ENCODE peak calls at places on chromosomes 16 and 17, in eight cellular contexts. P is K562, V is SK-N-SH, D is OCI-LY7, U is HCT116, N is GM23338, E is tibial artery, F is AG04450. A is an unnamed sample.

GRCh38 chr17:18141210-18141803 is 32.8 kb downstream of the MYO15A start:
- DNase-seq in D (peak), P (no peak), V (peak), U (no peak), F (no peak), N (peak), E (no peak), A (no peak)

GRCh38 chr16:52050418-52050817 is 496.5 kb downstream of the TOX3 start:
- DNase-seq in N (no peak), D (no peak), P (no peak), U (no peak), E (no peak), F (no peak), V (no peak), A (no peak)

GRCh38 chr16:29825145-29826044 is 5.1 kb downstream of the MVP start:
- DNase-seq in N (no peak), D (no peak), U (no peak), P (peak), F (peak), E (no peak), V (no peak), A (peak)

GRCh38 chr17:80008383-80008840 is 27.3 kb downstream of the TBC1D16 start:
- DNase-seq in V (peak), P (peak), D (peak), F (no peak), E (peak), N (peak), U (peak), A (peak)

GRCh38 chr16:12801511-12802042 is 2.1 kb downstream of the CPPED1 start:
- DNase-seq in D (peak), N (no peak), F (no peak), V (no peak), U (no peak), E (no peak), P (peak), A (no peak)

GRCh38 chr16:62135903-62136302 is 99.7 kb upstream of the CDH8 start:
- DNase-seq in V (no peak), U (no peak), D (no peak), P (no peak), F (no peak), N (no peak), E (no peak), A (no peak)

GRCh38 chr17:31492880-31493655 is 101.6 kb downstream of the RAB11FIP4 start:
- DNase-seq in E (no peak), P (peak), N (no peak), D (no peak), V (no peak), U (no peak), F (no peak), A (no peak)

GRCh38 chr16:85169333-85170065 is 57.2 kb upstream of the CIBAR2 start:
- DNase-seq in N (no peak), D (no peak), U (no peak), F (no peak), V (peak), E (no peak), P (peak), A (no peak)

GRCh38 chr16:79600636-79601091 is at the start of gene MAF:
- DNase-seq in D (peak), V (peak), P (peak), E (peak), N (peak), F (peak), U (no peak), A (peak)

GRCh38 chr17:15285466-15285865 is 20.3 kb upstream of the PMP22 start:
- DNase-seq in F (no peak), D (no peak), U (no peak), P (no peak), E (no peak), V (no peak), N (no peak), A (no peak)

GRCh38 chr16:54582631-54583250 is 296.2 kb upstream of the IRX3 start:
- DNase-seq in F (no peak), P (no peak), U (no peak), D (no peak), N (no peak), E (no peak), V (no peak), A (no peak)

GRCh38 chr17:81277421-81277820 is 17.7 kb downstream of the SLC38A10 start:
- DNase-seq in N (no peak), P (no peak), F (no peak), E (no peak), D (no peak), U (no peak), V (peak), A (peak)
- H3K4me3 ChIP-seq in N (no peak), P (no peak), F (no peak), E (no peak), D (no peak), U (no peak), V (no peak), A (no peak)

DNA sequence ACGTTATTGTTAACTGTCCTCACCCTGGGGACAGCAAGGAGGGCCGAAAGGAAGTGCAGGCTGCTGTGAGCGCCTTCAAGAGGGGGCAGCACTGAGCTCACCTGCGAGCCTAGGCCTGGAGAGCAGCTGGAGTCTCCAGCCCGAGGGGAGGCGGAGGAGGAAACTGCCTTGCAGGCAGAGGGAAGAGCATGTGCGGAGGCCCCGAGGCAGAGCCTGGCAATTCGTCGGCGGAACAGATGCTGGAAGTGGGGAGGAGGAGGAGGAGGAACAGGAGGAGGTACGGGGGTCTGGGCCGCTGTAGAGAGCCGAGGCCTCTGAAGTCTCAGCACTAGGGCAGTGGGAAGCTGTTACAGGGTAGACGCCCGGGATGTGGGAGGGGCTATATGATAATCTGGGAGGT is 49.6 kb upstream of the PLCG2 start:
- DNase-seq in D (peak), E (no peak), F (no peak), P (no peak), V (no peak), U (peak), N (peak), A (no peak)
- TF ChIP-seq CTCF in D (peak), E (no peak), F (no peak), P (no peak), V (no peak), U (peak), N (peak), A (no peak)

GRCh38 chr16:4332083-4332482 is 16.2 kb downstream of the GLIS2 start:
- DNase-seq in V (no peak), F (no peak), E (no peak), U (no peak), D (no peak), P (no peak), N (no peak), A (no peak)

GRCh38 chr16:4334724-4335495 is 16.2 kb downstream of the PAM16 start:
- DNase-seq in U (no peak), E (no peak), F (no peak), V (no peak), D (no peak), P (no peak), N (no peak), A (no peak)

GRCh38 chr16:4330277-4330882 is 14.5 kb downstream of the GLIS2 start:
- DNase-seq in E (peak), N (peak), P (peak), U (no peak), V (peak), D (peak), F (no peak), A (peak)

GRCh38 chr16:4332623-4333307 is 16.9 kb downstream of the GLIS2 start:
- DNase-seq in F (no peak), E (no peak), N (no peak), P (no peak), V (no peak), D (no peak), U (no peak), A (no peak)

DNA sequence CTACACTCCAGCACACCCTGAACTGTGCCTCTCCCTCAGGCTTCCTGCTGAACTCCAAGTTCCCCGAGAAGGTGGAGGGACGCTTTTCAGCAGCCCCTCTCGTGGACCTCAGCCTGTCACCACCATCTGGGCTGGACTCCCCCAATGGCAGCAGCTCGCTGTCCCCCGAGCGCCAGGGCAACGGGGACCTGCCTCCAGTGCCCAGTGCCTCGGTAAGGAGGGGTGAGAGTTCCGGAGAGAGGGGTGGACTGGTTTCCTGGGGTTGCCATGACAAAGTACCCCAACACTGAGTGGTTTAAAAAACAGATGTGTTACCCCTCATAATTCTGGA is 17.4 kb downstream of the GLIS2 start:
- DNase-seq in E (no peak), V (no peak), F (no peak), U (no peak), N (no peak), P (no peak), D (no peak), A (no peak)
- H3K27ac ChIP-seq in E (no peak), V (no peak), F (no peak), U (no peak), N (no peak), P (no peak), D (no peak), A (no peak)

DNA sequence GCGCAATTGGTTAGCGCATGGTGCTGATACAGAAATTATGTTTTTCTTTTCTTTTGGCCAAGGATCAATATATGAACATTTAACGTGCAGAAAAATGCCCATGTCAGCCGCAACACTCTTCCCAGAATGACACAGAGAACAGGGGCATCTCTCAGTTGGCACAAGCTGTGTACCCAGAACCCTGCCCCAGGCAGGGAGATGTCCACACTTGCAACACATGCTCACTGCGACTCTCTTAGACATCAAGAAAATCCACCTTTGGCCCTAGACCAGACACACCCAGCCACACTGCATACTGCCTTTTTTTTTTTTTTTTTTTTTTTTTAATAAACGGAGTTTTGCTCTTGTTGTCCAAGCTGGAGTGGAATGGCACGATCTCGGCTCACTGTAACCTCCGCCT is 17.0 kb downstream of the PITPNA start:
- DNase-seq in F (no peak), E (no peak), P (no peak), U (no peak), V (no peak), D (no peak), N (no peak), A (no peak)
- H3K4me3 ChIP-seq in F (no peak), E (no peak), P (no peak), U (no peak), V (no peak), D (no peak), N (no peak), A (no peak)

A was measured in heart right ventricle.